ENCODE peak calls at places on chromosomes 12 and 14, in ten cellular contexts. One of them, this sample, is unnamed. For H3K9me2, the result is how much of the 10 kb centered on the place peaks cover.

GRCh38 chr12:12661086-12661485 is 34.9 kb downstream of the GPR19 start:
- DNase-seq in Karpas-422: no peak
- DNase-seq in GM23338: no peak
- DNase-seq in HCT116: no peak
- DNase-seq in OCI-LY7: no peak
- DNase-seq in SK-N-SH: no peak
- DNase-seq in GM23248: peak
- DNase-seq in PC-3: peak
- DNase-seq in hepatocyte: no peak
- DNase-seq in PC-9: no peak
- DNase-seq in this sample: no peak

GRCh38 chr14:75279739-75280447 is 1.3 kb downstream of the FOS start:
- DNase-seq in Karpas-422: no peak
- DNase-seq in GM23338: peak
- DNase-seq in HCT116: no peak
- DNase-seq in OCI-LY7: no peak
- DNase-seq in SK-N-SH: peak
- DNase-seq in GM23248: peak
- DNase-seq in PC-3: no peak
- DNase-seq in hepatocyte: peak
- DNase-seq in PC-9: no peak
- DNase-seq in this sample: no peak

GRCh38 chr12:132837693-132838463 is 9.2 kb upstream of the GOLGA3 start:
- DNase-seq in Karpas-422: no peak
- DNase-seq in GM23338: no peak
- DNase-seq in HCT116: no peak
- DNase-seq in OCI-LY7: no peak
- DNase-seq in SK-N-SH: peak
- DNase-seq in GM23248: peak
- DNase-seq in PC-3: no peak
- DNase-seq in hepatocyte: no peak
- DNase-seq in PC-9: no peak
- DNase-seq in this sample: no peak

GRCh38 chr12:47088021-47088944 is 8.5 kb upstream of the AMIGO2 start:
- DNase-seq in Karpas-422: no peak
- DNase-seq in GM23338: no peak
- DNase-seq in HCT116: no peak
- DNase-seq in OCI-LY7: no peak
- DNase-seq in SK-N-SH: no peak
- DNase-seq in GM23248: no peak
- DNase-seq in PC-3: no peak
- DNase-seq in hepatocyte: peak
- DNase-seq in PC-9: no peak
- DNase-seq in this sample: no peak

GRCh38 chr14:49634547-49635334 is at the start of gene DNAAF2:
- DNase-seq in Karpas-422: peak
- DNase-seq in GM23338: peak
- DNase-seq in HCT116: no peak
- DNase-seq in OCI-LY7: peak
- DNase-seq in SK-N-SH: peak
- DNase-seq in GM23248: peak
- DNase-seq in PC-3: peak
- DNase-seq in hepatocyte: peak
- DNase-seq in PC-9: peak
- DNase-seq in this sample: peak

GRCh38 chr14:93941293-93941910 is 14.3 kb downstream of the FAM181A start:
- DNase-seq in Karpas-422: no peak
- DNase-seq in GM23338: no peak
- DNase-seq in HCT116: no peak
- DNase-seq in OCI-LY7: no peak
- DNase-seq in SK-N-SH: no peak
- DNase-seq in GM23248: no peak
- DNase-seq in PC-3: peak
- DNase-seq in hepatocyte: no peak
- DNase-seq in PC-9: peak
- DNase-seq in this sample: no peak

GRCh38 chr12:46752396-46752795 is 73.4 kb downstream of the SLC38A4 start:
- DNase-seq in Karpas-422: no peak
- DNase-seq in GM23338: no peak
- DNase-seq in HCT116: no peak
- DNase-seq in OCI-LY7: no peak
- DNase-seq in SK-N-SH: no peak
- DNase-seq in GM23248: no peak
- DNase-seq in PC-3: peak
- DNase-seq in hepatocyte: no peak
- DNase-seq in PC-9: peak
- DNase-seq in this sample: no peak

GRCh38 chr14:58808828-58809227 is 171.1 kb downstream of the DACT1 start:
- DNase-seq in Karpas-422: no peak
- DNase-seq in GM23338: no peak
- DNase-seq in HCT116: no peak
- DNase-seq in OCI-LY7: no peak
- DNase-seq in SK-N-SH: no peak
- DNase-seq in GM23248: peak
- DNase-seq in PC-3: peak
- DNase-seq in hepatocyte: peak
- DNase-seq in PC-9: no peak
- DNase-seq in this sample: no peak

GRCh38 chr12:8612629-8613028 is at the start of gene AICDA:
- DNase-seq in Karpas-422: peak
- DNase-seq in GM23338: no peak
- DNase-seq in HCT116: no peak
- DNase-seq in OCI-LY7: peak
- DNase-seq in SK-N-SH: no peak
- DNase-seq in GM23248: no peak
- DNase-seq in PC-3: no peak
- DNase-seq in hepatocyte: no peak
- DNase-seq in PC-9: no peak
- DNase-seq in this sample: no peak

GRCh38 chr14:33331176-33331949 is 392.7 kb downstream of the NPAS3 start:
- DNase-seq in Karpas-422: no peak
- DNase-seq in GM23338: no peak
- DNase-seq in HCT116: no peak
- DNase-seq in OCI-LY7: no peak
- DNase-seq in SK-N-SH: no peak
- DNase-seq in GM23248: no peak
- DNase-seq in PC-3: no peak
- DNase-seq in hepatocyte: no peak
- DNase-seq in PC-9: no peak
- DNase-seq in this sample: no peak

GRCh38 chr12:104653730-104654328 is 197.1 kb downstream of the CHST11 start:
- DNase-seq in Karpas-422: peak
- DNase-seq in GM23338: peak
- DNase-seq in HCT116: no peak
- DNase-seq in OCI-LY7: peak
- DNase-seq in SK-N-SH: no peak
- DNase-seq in GM23248: peak
- DNase-seq in PC-3: peak
- DNase-seq in hepatocyte: no peak
- DNase-seq in PC-9: no peak
- DNase-seq in this sample: no peak

GRCh38 chr14:65881642-65882041 is 469.1 kb downstream of the FUT8 start:
- DNase-seq in Karpas-422: no peak
- DNase-seq in GM23338: no peak
- DNase-seq in HCT116: no peak
- DNase-seq in OCI-LY7: no peak
- DNase-seq in SK-N-SH: no peak
- DNase-seq in GM23248: no peak
- DNase-seq in PC-3: no peak
- DNase-seq in hepatocyte: no peak
- DNase-seq in PC-9: no peak
- DNase-seq in this sample: no peak
- H3K9me2 ChIP-seq in Karpas-422: under half
- H3K9me2 ChIP-seq in GM23338: under half
- H3K9me2 ChIP-seq in HCT116: under half
- H3K9me2 ChIP-seq in OCI-LY7: under half
- H3K9me2 ChIP-seq in SK-N-SH: under half
- H3K9me2 ChIP-seq in GM23248: under half
- H3K9me2 ChIP-seq in PC-3: under half
- H3K9me2 ChIP-seq in hepatocyte: under half
- H3K9me2 ChIP-seq in PC-9: under half
- H3K9me2 ChIP-seq in this sample: under half

DNA sequence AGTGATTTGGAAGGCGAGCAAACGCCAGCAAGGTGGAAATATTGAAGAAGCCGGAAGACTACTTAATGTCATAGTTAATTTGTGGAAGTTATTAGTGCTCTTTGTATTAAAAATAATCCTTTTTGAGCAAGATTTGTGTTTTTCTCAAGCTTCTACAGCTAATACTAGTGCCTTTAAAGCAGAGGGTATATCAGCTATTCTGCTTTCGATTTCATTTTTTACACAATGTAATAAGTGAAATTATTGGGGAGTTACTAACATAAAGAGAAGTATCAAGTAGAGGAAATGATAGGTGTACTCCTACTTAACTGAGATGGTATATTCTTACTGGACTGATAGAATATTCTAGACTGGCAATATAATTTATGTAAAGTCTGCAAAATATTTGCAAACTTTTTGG is 392.4 kb upstream of the DCN start:
- DNase-seq in Karpas-422: no peak
- DNase-seq in GM23338: no peak
- DNase-seq in HCT116: no peak
- DNase-seq in OCI-LY7: no peak
- DNase-seq in SK-N-SH: no peak
- DNase-seq in GM23248: no peak
- DNase-seq in PC-3: no peak
- DNase-seq in hepatocyte: no peak
- DNase-seq in PC-9: no peak
- DNase-seq in this sample: peak
- H3K4me2 ChIP-seq in Karpas-422: no peak
- H3K4me2 ChIP-seq in GM23338: no peak
- H3K4me2 ChIP-seq in HCT116: no peak
- H3K4me2 ChIP-seq in OCI-LY7: no peak
- H3K4me2 ChIP-seq in SK-N-SH: no peak
- H3K4me2 ChIP-seq in GM23248: peak
- H3K4me2 ChIP-seq in PC-3: no peak
- H3K4me2 ChIP-seq in hepatocyte: no peak
- H3K4me2 ChIP-seq in PC-9: no peak
- H3K4me2 ChIP-seq in this sample: peak

DNA sequence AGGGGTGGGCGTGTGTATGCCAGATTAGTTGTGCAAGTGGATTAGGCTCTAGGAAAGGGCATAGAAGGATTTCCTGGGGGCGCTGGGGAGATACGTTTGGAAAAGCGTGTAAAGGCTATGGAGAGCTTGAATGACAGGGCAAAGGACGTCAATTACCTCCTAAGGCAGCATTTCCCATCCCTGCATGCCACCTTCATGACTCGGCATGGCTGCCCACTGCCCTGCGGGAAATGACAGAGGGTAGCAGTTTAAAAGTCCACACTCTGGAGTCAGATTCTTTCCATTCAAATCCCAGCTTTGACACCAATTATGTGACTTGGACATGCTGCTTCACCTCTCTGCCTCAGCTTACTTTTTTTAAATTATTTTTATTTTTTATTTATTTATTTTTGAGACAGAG is 14.8 kb upstream of the TMEM229B start:
- DNase-seq in Karpas-422: no peak
- DNase-seq in GM23338: no peak
- DNase-seq in HCT116: no peak
- DNase-seq in OCI-LY7: no peak
- DNase-seq in SK-N-SH: no peak
- DNase-seq in GM23248: no peak
- DNase-seq in PC-3: no peak
- DNase-seq in hepatocyte: no peak
- DNase-seq in PC-9: no peak
- DNase-seq in this sample: no peak
- H3K9me2 ChIP-seq in Karpas-422: under half
- H3K9me2 ChIP-seq in GM23338: under half
- H3K9me2 ChIP-seq in HCT116: under half
- H3K9me2 ChIP-seq in OCI-LY7: under half
- H3K9me2 ChIP-seq in SK-N-SH: under half
- H3K9me2 ChIP-seq in GM23248: under half
- H3K9me2 ChIP-seq in PC-3: under half
- H3K9me2 ChIP-seq in hepatocyte: under half
- H3K9me2 ChIP-seq in PC-9: under half
- H3K9me2 ChIP-seq in this sample: under half

DNA sequence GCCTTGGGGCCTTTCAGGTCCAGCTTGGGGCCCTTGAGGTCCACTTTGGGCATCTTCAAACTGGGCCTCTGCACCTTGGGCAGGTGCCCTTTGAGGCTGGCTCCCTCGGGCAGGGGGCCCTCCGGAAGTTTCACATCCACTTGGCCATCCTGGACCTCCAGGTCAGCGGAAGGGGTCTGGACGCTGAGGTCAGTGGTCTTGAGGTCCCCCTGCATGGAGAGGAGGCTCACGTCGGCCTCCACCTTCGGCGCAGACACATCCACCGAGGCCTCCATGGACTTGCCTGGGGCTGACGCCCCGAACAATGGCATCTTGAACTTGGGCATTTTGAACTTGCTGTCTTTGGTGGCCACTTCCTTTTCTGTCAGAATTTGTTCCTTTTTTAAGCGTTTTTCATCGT is 25.1 kb downstream of the AHNAK2 start:
- DNase-seq in Karpas-422: no peak
- DNase-seq in GM23338: no peak
- DNase-seq in HCT116: no peak
- DNase-seq in OCI-LY7: no peak
- DNase-seq in SK-N-SH: no peak
- DNase-seq in GM23248: no peak
- DNase-seq in PC-3: no peak
- DNase-seq in hepatocyte: no peak
- DNase-seq in PC-9: no peak
- DNase-seq in this sample: no peak
- H3K4me2 ChIP-seq in Karpas-422: no peak
- H3K4me2 ChIP-seq in GM23338: no peak
- H3K4me2 ChIP-seq in HCT116: no peak
- H3K4me2 ChIP-seq in OCI-LY7: no peak
- H3K4me2 ChIP-seq in SK-N-SH: no peak
- H3K4me2 ChIP-seq in GM23248: no peak
- H3K4me2 ChIP-seq in PC-3: no peak
- H3K4me2 ChIP-seq in hepatocyte: no peak
- H3K4me2 ChIP-seq in PC-9: no peak
- H3K4me2 ChIP-seq in this sample: no peak